ENCODE peak calls at places on chromosomes 1 and 21, in nine cellular contexts. One of them, this sample, is unnamed.

GRCh38 chr1:176996455-176997090 is 167.9 kb downstream of the ASTN1 start:
- DNase-seq in tibial artery: no peak
- DNase-seq in GM23338: peak; percentile 62
- DNase-seq in heart left ventricle: no peak
- DNase-seq in caudate nucleus: no peak
- DNase-seq in mammary epithelial cell: no peak
- DNase-seq in AG04450: no peak
- DNase-seq in K562: no peak
- DNase-seq in PC-9: no peak
- DNase-seq in this sample: no peak

GRCh38 chr1:205227584-205228006 is at the start of gene TMCC2:
- DNase-seq in caudate nucleus: peak; percentile 93
- DNase-seq in mammary epithelial cell: peak; percentile 81
- DNase-seq in AG04450: peak; percentile 66
- DNase-seq in PC-9: peak; percentile 82
- DNase-seq in K562: peak; percentile 100
- DNase-seq in tibial artery: peak; percentile 93
- DNase-seq in GM23338: peak; percentile 99
- DNase-seq in heart left ventricle: peak; percentile 88
- DNase-seq in this sample: no peak

GRCh38 chr1:23101891-23102688 is 66.6 kb downstream of the LUZP1 start:
- DNase-seq in tibial artery: no peak
- DNase-seq in PC-9: no peak
- DNase-seq in mammary epithelial cell: peak; percentile 44
- DNase-seq in caudate nucleus: no peak
- DNase-seq in heart left ventricle: peak; percentile 34
- DNase-seq in AG04450: peak; percentile 29
- DNase-seq in GM23338: no peak
- DNase-seq in K562: no peak
- DNase-seq in this sample: peak; percentile 57

GRCh38 chr1:39642796-39643195 is 3.4 kb upstream of the HEYL start:
- DNase-seq in mammary epithelial cell: no peak
- DNase-seq in AG04450: no peak
- DNase-seq in PC-9: no peak
- DNase-seq in caudate nucleus: no peak
- DNase-seq in heart left ventricle: peak; percentile 46
- DNase-seq in K562: no peak
- DNase-seq in tibial artery: peak; percentile 83
- DNase-seq in GM23338: no peak
- DNase-seq in this sample: no peak

GRCh38 chr1:47950481-47950880 is 46.7 kb downstream of the TRABD2B start:
- DNase-seq in tibial artery: no peak
- DNase-seq in AG04450: no peak
- DNase-seq in PC-9: no peak
- DNase-seq in GM23338: no peak
- DNase-seq in mammary epithelial cell: no peak
- DNase-seq in caudate nucleus: no peak
- DNase-seq in heart left ventricle: no peak
- DNase-seq in K562: no peak
- DNase-seq in this sample: no peak

GRCh38 chr21:28636988-28637691 is 355.5 kb downstream of the LTN1 start:
- DNase-seq in heart left ventricle: no peak
- DNase-seq in PC-9: peak; percentile 50
- DNase-seq in GM23338: no peak
- DNase-seq in K562: no peak
- DNase-seq in mammary epithelial cell: peak; percentile 95
- DNase-seq in tibial artery: no peak
- DNase-seq in AG04450: peak; percentile 65
- DNase-seq in caudate nucleus: no peak
- DNase-seq in this sample: peak; percentile 10

GRCh38 chr1:51924455-51924854 is 45.9 kb upstream of the NRDC start:
- DNase-seq in AG04450: no peak
- DNase-seq in GM23338: no peak
- DNase-seq in tibial artery: no peak
- DNase-seq in caudate nucleus: no peak
- DNase-seq in mammary epithelial cell: no peak
- DNase-seq in PC-9: no peak
- DNase-seq in K562: no peak
- DNase-seq in heart left ventricle: no peak
- DNase-seq in this sample: no peak

GRCh38 chr1:243374412-243374811 is 118.6 kb downstream of the SDCCAG8 start:
- DNase-seq in K562: no peak
- DNase-seq in heart left ventricle: no peak
- DNase-seq in AG04450: no peak
- DNase-seq in tibial artery: no peak
- DNase-seq in PC-9: no peak
- DNase-seq in caudate nucleus: no peak
- DNase-seq in mammary epithelial cell: no peak
- DNase-seq in GM23338: no peak
- DNase-seq in this sample: no peak

GRCh38 chr1:225875044-225875822 is 6.9 kb downstream of the TMEM63A start:
- DNase-seq in heart left ventricle: no peak
- DNase-seq in AG04450: no peak
- DNase-seq in tibial artery: no peak
- DNase-seq in mammary epithelial cell: peak; percentile 82
- DNase-seq in K562: no peak
- DNase-seq in caudate nucleus: no peak
- DNase-seq in PC-9: peak; percentile 92
- DNase-seq in GM23338: no peak
- DNase-seq in this sample: no peak

GRCh38 chr1:205355054-205355453 is 1.7 kb downstream of the KLHDC8A start:
- DNase-seq in PC-9: peak; percentile 44
- DNase-seq in tibial artery: no peak
- DNase-seq in AG04450: no peak
- DNase-seq in K562: no peak
- DNase-seq in GM23338: no peak
- DNase-seq in caudate nucleus: no peak
- DNase-seq in mammary epithelial cell: peak; percentile 48
- DNase-seq in heart left ventricle: no peak
- DNase-seq in this sample: no peak

GRCh38 chr1:54464477-54465146 is 58.4 kb upstream of the SSBP3 start:
- DNase-seq in AG04450: no peak
- DNase-seq in mammary epithelial cell: no peak
- DNase-seq in heart left ventricle: no peak
- DNase-seq in GM23338: peak; percentile 60
- DNase-seq in tibial artery: no peak
- DNase-seq in K562: peak; percentile 91
- DNase-seq in caudate nucleus: no peak
- DNase-seq in PC-9: no peak
- DNase-seq in this sample: no peak

GRCh38 chr1:172397221-172397620 is 23.3 kb upstream of the C1orf105 start:
- DNase-seq in mammary epithelial cell: peak; percentile 71
- DNase-seq in AG04450: no peak
- DNase-seq in heart left ventricle: no peak
- DNase-seq in caudate nucleus: no peak
- DNase-seq in K562: no peak
- DNase-seq in PC-9: no peak
- DNase-seq in tibial artery: no peak
- DNase-seq in GM23338: no peak
- DNase-seq in this sample: no peak

GRCh38 chr1:223337174-223337869 is 26.7 kb downstream of the SUSD4 start:
- DNase-seq in heart left ventricle: no peak
- DNase-seq in GM23338: no peak
- DNase-seq in K562: no peak
- DNase-seq in caudate nucleus: no peak
- DNase-seq in PC-9: no peak
- DNase-seq in tibial artery: no peak
- DNase-seq in mammary epithelial cell: no peak
- DNase-seq in AG04450: no peak
- DNase-seq in this sample: no peak

GRCh38 chr1:88462481-88463261 is 221.4 kb upstream of the PKN2 start:
- DNase-seq in caudate nucleus: peak; percentile 52
- DNase-seq in K562: no peak
- DNase-seq in heart left ventricle: peak; percentile 41
- DNase-seq in mammary epithelial cell: peak; percentile 7
- DNase-seq in tibial artery: no peak
- DNase-seq in PC-9: peak; percentile 14
- DNase-seq in GM23338: peak; percentile 80
- DNase-seq in AG04450: no peak
- DNase-seq in this sample: no peak

GRCh38 chr1:186497651-186498050 is 36.7 kb upstream of the PDC start:
- DNase-seq in GM23338: no peak
- DNase-seq in AG04450: no peak
- DNase-seq in heart left ventricle: no peak
- DNase-seq in caudate nucleus: no peak
- DNase-seq in K562: no peak
- DNase-seq in mammary epithelial cell: no peak
- DNase-seq in tibial artery: no peak
- DNase-seq in PC-9: no peak
- DNase-seq in this sample: no peak

GRCh38 chr1:192698731-192699130 is 62.8 kb downstream of the RGS13 start:
- DNase-seq in tibial artery: no peak
- DNase-seq in heart left ventricle: no peak
- DNase-seq in mammary epithelial cell: no peak
- DNase-seq in K562: no peak
- DNase-seq in AG04450: no peak
- DNase-seq in GM23338: no peak
- DNase-seq in caudate nucleus: no peak
- DNase-seq in PC-9: no peak
- DNase-seq in this sample: no peak

GRCh38 chr21:45255381-45256020 is 32.2 kb downstream of the POFUT2 start:
- DNase-seq in caudate nucleus: no peak
- DNase-seq in K562: peak; percentile 84
- DNase-seq in tibial artery: no peak
- DNase-seq in AG04450: no peak
- DNase-seq in PC-9: peak; percentile 37
- DNase-seq in mammary epithelial cell: peak; percentile 26
- DNase-seq in GM23338: no peak
- DNase-seq in heart left ventricle: no peak
- DNase-seq in this sample: no peak

DNA sequence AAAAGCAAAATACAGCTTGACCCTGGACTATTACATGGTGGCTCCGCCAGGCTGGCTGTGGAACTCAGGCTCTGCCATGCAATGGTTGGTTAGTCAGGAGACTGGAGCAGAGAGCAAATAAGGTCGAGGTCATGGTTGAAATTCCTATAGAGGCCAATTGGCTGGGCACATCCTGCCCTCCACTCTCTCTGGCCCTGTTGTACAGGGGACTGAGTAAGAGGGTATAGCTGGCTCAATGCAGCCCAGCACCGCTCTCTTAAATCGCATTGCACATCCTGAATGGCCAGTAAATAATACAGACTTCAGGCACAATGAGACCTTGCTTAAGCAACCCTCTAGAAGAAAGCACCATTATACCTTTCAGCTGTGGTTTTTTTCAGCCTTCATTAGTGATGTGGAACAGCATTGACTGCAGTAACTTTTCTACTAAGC is 59.3 kb upstream of the PPP2R5A start:
- DNase-seq in PC-9: no peak
- DNase-seq in GM23338: peak; percentile 28
- DNase-seq in caudate nucleus: no peak
- DNase-seq in tibial artery: no peak
- DNase-seq in mammary epithelial cell: no peak
- DNase-seq in heart left ventricle: no peak
- DNase-seq in K562: no peak
- DNase-seq in AG04450: no peak
- DNase-seq in this sample: no peak
- H3K27ac ChIP-seq in PC-9: no peak overlapping the region
- H3K27ac ChIP-seq in GM23338: no peak overlapping the region
- H3K27ac ChIP-seq in caudate nucleus: no peak overlapping the region
- H3K27ac ChIP-seq in tibial artery: no peak overlapping the region
- H3K27ac ChIP-seq in mammary epithelial cell: no peak overlapping the region
- H3K27ac ChIP-seq in heart left ventricle: peak overlapping the region; percentile 52
- H3K27ac ChIP-seq in K562: no peak overlapping the region
- H3K27ac ChIP-seq in AG04450: no peak overlapping the region
- H3K27ac ChIP-seq in this sample: no peak overlapping the region

DNA sequence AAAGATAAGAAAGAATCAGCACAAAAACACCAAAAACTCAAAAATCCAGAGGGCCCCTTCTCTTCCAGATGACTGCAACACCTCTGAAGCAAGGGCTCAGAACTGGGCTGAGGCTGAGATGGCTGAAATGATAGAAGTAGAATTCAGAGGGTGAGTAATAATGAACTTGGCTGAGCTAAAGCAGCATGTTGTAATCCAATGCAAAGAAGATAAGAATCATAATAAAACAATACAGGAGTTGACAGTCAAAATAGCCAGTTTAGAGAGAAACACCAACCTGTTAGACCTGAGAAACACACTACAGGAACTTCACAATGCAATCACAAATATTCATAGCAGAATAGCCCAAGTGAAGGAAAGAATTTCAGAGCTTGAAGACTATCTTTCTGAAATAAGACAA is 406.9 kb upstream of the CXADR start:
- DNase-seq in AG04450: no peak
- DNase-seq in mammary epithelial cell: peak; percentile 11
- DNase-seq in heart left ventricle: no peak
- DNase-seq in PC-9: peak; percentile 10
- DNase-seq in GM23338: no peak
- DNase-seq in K562: no peak
- DNase-seq in tibial artery: no peak
- DNase-seq in caudate nucleus: no peak
- DNase-seq in this sample: no peak
- H3K27ac ChIP-seq in AG04450: no peak overlapping the region
- H3K27ac ChIP-seq in mammary epithelial cell: no peak overlapping the region
- H3K27ac ChIP-seq in heart left ventricle: no peak overlapping the region
- H3K27ac ChIP-seq in PC-9: no peak overlapping the region
- H3K27ac ChIP-seq in GM23338: no peak overlapping the region
- H3K27ac ChIP-seq in K562: no peak overlapping the region
- H3K27ac ChIP-seq in tibial artery: no peak overlapping the region
- H3K27ac ChIP-seq in caudate nucleus: no peak overlapping the region
- H3K27ac ChIP-seq in this sample: no peak overlapping the region

DNA sequence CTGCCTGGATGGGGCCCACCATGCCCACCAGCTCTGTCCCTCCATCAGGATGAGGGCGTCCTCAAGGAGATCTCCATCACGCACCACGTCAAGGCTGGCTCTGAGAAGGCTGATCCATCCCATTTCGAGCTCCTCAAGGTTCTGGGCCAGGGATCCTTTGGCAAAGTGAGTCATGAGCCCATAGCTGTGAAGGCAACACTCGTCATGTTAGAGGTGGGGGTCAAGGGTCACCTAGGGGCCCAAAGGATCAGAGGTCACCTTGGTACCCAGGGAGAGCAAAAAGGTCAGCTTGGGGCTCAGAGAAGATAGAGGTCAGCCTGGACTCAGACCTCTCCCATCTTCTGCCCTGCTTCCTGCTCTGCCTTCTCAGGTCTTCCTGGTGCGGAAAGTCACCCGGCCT is 17.3 kb downstream of the RPS6KA1 start:
- DNase-seq in heart left ventricle: no peak
- DNase-seq in AG04450: no peak
- DNase-seq in mammary epithelial cell: no peak
- DNase-seq in GM23338: no peak
- DNase-seq in K562: peak; percentile 15
- DNase-seq in tibial artery: no peak
- DNase-seq in PC-9: no peak
- DNase-seq in caudate nucleus: no peak
- DNase-seq in this sample: no peak
- H3K27ac ChIP-seq in heart left ventricle: no peak overlapping the region
- H3K27ac ChIP-seq in AG04450: no peak overlapping the region
- H3K27ac ChIP-seq in mammary epithelial cell: no peak overlapping the region
- H3K27ac ChIP-seq in GM23338: no peak overlapping the region
- H3K27ac ChIP-seq in K562: no peak overlapping the region
- H3K27ac ChIP-seq in tibial artery: no peak overlapping the region
- H3K27ac ChIP-seq in PC-9: no peak overlapping the region
- H3K27ac ChIP-seq in caudate nucleus: no peak overlapping the region
- H3K27ac ChIP-seq in this sample: no peak overlapping the region

DNA sequence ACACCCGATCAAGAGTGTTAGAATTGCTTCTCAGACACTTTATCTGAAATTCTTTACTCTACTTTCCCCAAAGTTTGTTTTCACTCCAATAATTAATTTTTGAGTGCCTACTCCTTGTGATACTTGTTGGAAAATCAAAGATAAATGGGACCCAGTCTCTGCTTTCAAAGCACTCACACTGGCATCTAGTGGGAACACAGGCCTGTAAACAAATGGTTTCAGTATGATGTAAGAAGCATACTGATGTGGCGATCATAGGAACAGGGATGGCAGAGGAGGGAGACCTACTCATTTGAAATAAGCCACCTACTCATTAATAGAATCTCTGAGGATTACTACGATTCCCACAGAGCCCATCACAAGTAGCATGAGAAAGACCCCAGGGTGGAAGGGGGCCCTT is 273.7 kb upstream of the ST6GALNAC5 start:
- DNase-seq in GM23338: no peak
- DNase-seq in caudate nucleus: no peak
- DNase-seq in K562: no peak
- DNase-seq in PC-9: no peak
- DNase-seq in AG04450: no peak
- DNase-seq in heart left ventricle: no peak
- DNase-seq in tibial artery: no peak
- DNase-seq in mammary epithelial cell: no peak
- DNase-seq in this sample: no peak
- H3K27ac ChIP-seq in GM23338: no peak overlapping the region
- H3K27ac ChIP-seq in caudate nucleus: no peak overlapping the region
- H3K27ac ChIP-seq in K562: no peak overlapping the region
- H3K27ac ChIP-seq in PC-9: no peak overlapping the region
- H3K27ac ChIP-seq in AG04450: no peak overlapping the region
- H3K27ac ChIP-seq in heart left ventricle: no peak overlapping the region
- H3K27ac ChIP-seq in tibial artery: no peak overlapping the region
- H3K27ac ChIP-seq in mammary epithelial cell: no peak overlapping the region
- H3K27ac ChIP-seq in this sample: no peak overlapping the region

This sample was measured in Panc1.